ENCODE peak calls at places on chromosomes 3 and 15, in five cellular contexts. I is hepatic stellate cell; O is activated CD4-positive, alpha-beta T cell treated with anti-CD3 and anti-CD28 coated beads, Interleukin-2, amount 10 ng/mL, durations not matched to agents 7 days and 5 days; T is EL; U is omental fat pad. A is an unnamed sample.

GRCh38 chr3:102106421-102107097 is 257.2 kb downstream of the NFKBIZ start:
- DNase-seq in I (no peak), O (no peak), T (peak), U (no peak), A (no peak)

GRCh38 chr15:96352594-96353377 is 22.3 kb downstream of the NR2F2 start:
- DNase-seq in I (no peak), O (no peak), T (peak), U (no peak), A (no peak)

GRCh38 chr3:66138336-66139234 is 82.2 kb upstream of the SLC25A26 start:
- DNase-seq in I (peak), O (peak), T (peak), U (no peak), A (no peak)

GRCh38 chr3:69200384-69201068 is 78.1 kb upstream of the LMOD3 start:
- DNase-seq in I (no peak), O (peak), T (no peak), U (peak), A (no peak)

GRCh38 chr3:29936054-29936453 is 655.2 kb downstream of the RBMS3 start:
- DNase-seq in I (no peak), O (no peak), T (no peak), U (no peak), A (no peak)

GRCh38 chr3:126134219-126134975 is 46.0 kb downstream of the ALDH1L1 start:
- DNase-seq in I (peak), O (peak), T (peak), U (no peak), A (peak)

GRCh38 chr3:25055981-25056380 is 372.1 kb upstream of the RARB start:
- DNase-seq in I (no peak), O (no peak), T (no peak), U (no peak), A (no peak)

GRCh38 chr3:127483902-127484591 is 106.5 kb downstream of the TPRA1 start:
- DNase-seq in I (no peak), O (peak), T (no peak), U (peak), A (peak)

GRCh38 chr15:68145706-68146105 is 59.4 kb downstream of the CALML4 start:
- DNase-seq in I (no peak), O (no peak), T (peak), U (no peak), A (no peak)

GRCh38 chr15:71651750-71652186 is 158.6 kb upstream of the NR2E3 start:
- DNase-seq in I (peak), O (peak), T (peak), U (no peak), A (no peak)

A was measured in suprapubic skin.